ENCODE peak calls at places on chromosomes 4 and X, in five cellular contexts. One of them, this sample, is unnamed.

GRCh38 chr4:39565925-39566630 is 38.8 kb upstream of the UGDH start:
- DNase-seq in PC-3: peak
- DNase-seq in lung: no peak
- DNase-seq in A673: no peak
- DNase-seq in Peyer's patch: no peak
- DNase-seq in this sample: no peak

GRCh38 chr4:74534936-74535335 is 90.0 kb downstream of the AREG start:
- DNase-seq in PC-3: no peak
- DNase-seq in lung: no peak
- DNase-seq in A673: no peak
- DNase-seq in Peyer's patch: no peak
- DNase-seq in this sample: no peak

GRCh38 chr4:184937745-184938144 is 80.5 kb upstream of the HELT start:
- DNase-seq in PC-3: no peak
- DNase-seq in lung: no peak
- DNase-seq in A673: peak
- DNase-seq in Peyer's patch: no peak
- DNase-seq in this sample: no peak

GRCh38 chr4:37780444-37781133 is 45.9 kb upstream of the PGM2 start:
- DNase-seq in PC-3: no peak
- DNase-seq in lung: no peak
- DNase-seq in A673: no peak
- DNase-seq in Peyer's patch: peak
- DNase-seq in this sample: peak

GRCh38 chr4:128835498-128836222 is 26.2 kb downstream of the JADE1 start:
- DNase-seq in PC-3: no peak
- DNase-seq in lung: peak
- DNase-seq in A673: no peak
- DNase-seq in Peyer's patch: no peak
- DNase-seq in this sample: no peak

GRCh38 chr4:161762796-161763195 is 401.0 kb downstream of the FSTL5 start:
- DNase-seq in PC-3: peak
- DNase-seq in lung: no peak
- DNase-seq in A673: no peak
- DNase-seq in Peyer's patch: no peak
- DNase-seq in this sample: no peak

GRCh38 chrX:771536-771935 is 140.9 kb downstream of the SHOX start:
- DNase-seq in PC-3: no peak
- DNase-seq in lung: no peak
- DNase-seq in A673: no peak
- DNase-seq in Peyer's patch: no peak
- DNase-seq in this sample: no peak

GRCh38 chrX:47556045-47556623 is 4.9 kb upstream of the ARAF start:
- DNase-seq in PC-3: peak
- DNase-seq in lung: peak
- DNase-seq in A673: peak
- DNase-seq in Peyer's patch: peak
- DNase-seq in this sample: peak

GRCh38 chr4:1711055-1711905 is 839 bp downstream of the SLBP start:
- DNase-seq in PC-3: peak
- DNase-seq in lung: peak
- DNase-seq in A673: peak
- DNase-seq in Peyer's patch: peak
- DNase-seq in this sample: no peak

GRCh38 chrX:120452131-120452530 is 17.0 kb downstream of the LAMP2 start:
- DNase-seq in PC-3: peak
- DNase-seq in lung: no peak
- DNase-seq in A673: peak
- DNase-seq in Peyer's patch: no peak
- DNase-seq in this sample: no peak

GRCh38 chr4:44928785-44929184 is 202.4 kb upstream of the GNPDA2 start:
- DNase-seq in PC-3: no peak
- DNase-seq in lung: no peak
- DNase-seq in A673: no peak
- DNase-seq in Peyer's patch: no peak
- DNase-seq in this sample: no peak

GRCh38 chr4:1293531-1293941 is 3.8 kb downstream of the MAEA start:
- DNase-seq in PC-3: no peak
- DNase-seq in lung: no peak
- DNase-seq in A673: no peak
- DNase-seq in Peyer's patch: no peak
- DNase-seq in this sample: no peak

GRCh38 chr4:102554988-102555387 is 53.8 kb downstream of the NFKB1 start:
- DNase-seq in PC-3: no peak
- DNase-seq in lung: no peak
- DNase-seq in A673: no peak
- DNase-seq in Peyer's patch: no peak
- DNase-seq in this sample: no peak

GRCh38 chr4:103091601-103092223 is 7.9 kb downstream of the BDH2 start:
- DNase-seq in PC-3: peak
- DNase-seq in lung: no peak
- DNase-seq in A673: peak
- DNase-seq in Peyer's patch: peak
- DNase-seq in this sample: peak

GRCh38 chr4:184310171-184310567 is 92.5 kb upstream of the ENPP6 start:
- DNase-seq in PC-3: peak
- DNase-seq in lung: peak
- DNase-seq in A673: no peak
- DNase-seq in Peyer's patch: peak
- DNase-seq in this sample: peak

GRCh38 chrX:12610079-12610478 is 181.1 kb upstream of the PRPS2 start:
- DNase-seq in PC-3: peak
- DNase-seq in lung: no peak
- DNase-seq in A673: no peak
- DNase-seq in Peyer's patch: no peak
- DNase-seq in this sample: no peak

GRCh38 chr4:73869130-73870055 is at the start of gene CXCL1:
- DNase-seq in PC-3: peak
- DNase-seq in lung: peak
- DNase-seq in A673: no peak
- DNase-seq in Peyer's patch: peak
- DNase-seq in this sample: no peak

GRCh38 chr4:168486961-168487820 is 6.9 kb upstream of the DDX60L start:
- DNase-seq in PC-3: peak
- DNase-seq in lung: no peak
- DNase-seq in A673: no peak
- DNase-seq in Peyer's patch: no peak
- DNase-seq in this sample: no peak

GRCh38 chrX:47560179-47560830 is 700 bp upstream of the ARAF start:
- DNase-seq in PC-3: no peak
- DNase-seq in lung: no peak
- DNase-seq in A673: no peak
- DNase-seq in Peyer's patch: no peak
- DNase-seq in this sample: no peak

GRCh38 chr4:6338175-6338950 is 68.7 kb downstream of the WFS1 start:
- DNase-seq in PC-3: no peak
- DNase-seq in lung: no peak
- DNase-seq in A673: no peak
- DNase-seq in Peyer's patch: peak
- DNase-seq in this sample: no peak

GRCh38 chr4:44368413-44369167 is 80.0 kb downstream of the KCTD8 start:
- DNase-seq in PC-3: peak
- DNase-seq in lung: no peak
- DNase-seq in A673: no peak
- DNase-seq in Peyer's patch: no peak
- DNase-seq in this sample: no peak

GRCh38 chrX:100636321-100636991 is at the start of gene TSPAN6:
- DNase-seq in PC-3: peak
- DNase-seq in lung: peak
- DNase-seq in A673: peak
- DNase-seq in Peyer's patch: peak
- DNase-seq in this sample: peak
- H3K27ac ChIP-seq in PC-3: no peak
- H3K27ac ChIP-seq in lung: peak
- H3K27ac ChIP-seq in A673: peak
- H3K27ac ChIP-seq in Peyer's patch: peak
- H3K27ac ChIP-seq in this sample: no peak

GRCh38 chr4:153523941-153524386 is 57.8 kb downstream of the TMEM131L start:
- DNase-seq in PC-3: no peak
- DNase-seq in lung: no peak
- DNase-seq in A673: no peak
- DNase-seq in Peyer's patch: no peak
- DNase-seq in this sample: no peak

GRCh38 chr4:153521467-153521866 is 55.3 kb downstream of the TMEM131L start:
- DNase-seq in PC-3: no peak
- DNase-seq in lung: no peak
- DNase-seq in A673: no peak
- DNase-seq in Peyer's patch: no peak
- DNase-seq in this sample: no peak

GRCh38 chr4:153521995-153522799 is 56.0 kb downstream of the TMEM131L start:
- DNase-seq in PC-3: no peak
- DNase-seq in lung: no peak
- DNase-seq in A673: no peak
- DNase-seq in Peyer's patch: peak
- DNase-seq in this sample: peak

GRCh38 chr4:153522800-153523089 is 56.6 kb downstream of the TMEM131L start:
- DNase-seq in PC-3: no peak
- DNase-seq in lung: no peak
- DNase-seq in A673: no peak
- DNase-seq in Peyer's patch: no peak
- DNase-seq in this sample: no peak

DNA sequence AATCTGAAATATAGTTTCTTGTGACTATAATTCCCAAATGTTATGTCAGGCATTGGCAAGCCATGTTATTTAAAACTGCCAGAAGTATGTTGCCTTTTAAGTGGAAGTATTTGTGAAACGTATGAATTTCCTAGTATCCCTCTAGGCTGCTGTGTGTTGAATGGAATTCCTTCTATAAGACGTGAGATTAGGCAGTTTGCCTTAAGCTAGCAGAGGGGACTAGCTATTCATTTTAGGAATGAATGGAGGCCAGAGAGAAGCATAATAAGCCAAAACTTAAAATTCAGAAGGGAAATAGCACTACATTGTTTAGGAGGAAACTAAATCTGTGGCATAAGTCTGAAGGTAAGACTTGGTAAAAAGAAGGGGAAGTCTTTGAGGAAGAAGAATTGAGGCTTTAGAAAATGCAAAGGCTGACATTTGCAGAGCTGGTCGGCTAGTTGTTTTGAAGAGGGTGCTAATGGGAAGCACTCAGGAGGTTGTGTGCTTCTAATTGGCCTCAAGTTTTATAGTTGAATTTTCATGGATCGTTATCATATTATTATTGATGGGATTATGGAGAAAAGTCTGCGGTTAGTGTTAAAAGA is 57.1 kb downstream of the TMEM131L start:
- DNase-seq in PC-3: no peak
- DNase-seq in lung: no peak
- DNase-seq in A673: no peak
- DNase-seq in Peyer's patch: no peak
- DNase-seq in this sample: no peak
- TF ChIP-seq CTCF in PC-3: no peak
- TF ChIP-seq CTCF in lung: no peak
- TF ChIP-seq CTCF in A673: no peak
- TF ChIP-seq CTCF in Peyer's patch: no peak
- TF ChIP-seq CTCF in this sample: no peak

GRCh38 chr4:151519728-151520415 is 110.9 kb downstream of the FHIP1A start:
- DNase-seq in PC-3: no peak
- DNase-seq in lung: no peak
- DNase-seq in A673: no peak
- DNase-seq in Peyer's patch: no peak
- DNase-seq in this sample: no peak

GRCh38 chr4:151517896-151518295 is 108.9 kb downstream of the FHIP1A start:
- DNase-seq in PC-3: no peak
- DNase-seq in lung: no peak
- DNase-seq in A673: no peak
- DNase-seq in Peyer's patch: no peak
- DNase-seq in this sample: no peak

GRCh38 chr4:151522790-151523332 is 113.9 kb downstream of the FHIP1A start:
- DNase-seq in PC-3: peak
- DNase-seq in lung: no peak
- DNase-seq in A673: no peak
- DNase-seq in Peyer's patch: no peak
- DNase-seq in this sample: no peak

GRCh38 chr4:151518359-151518758 is 109.4 kb downstream of the FHIP1A start:
- DNase-seq in PC-3: no peak
- DNase-seq in lung: no peak
- DNase-seq in A673: no peak
- DNase-seq in Peyer's patch: no peak
- DNase-seq in this sample: no peak
- H3K27ac ChIP-seq in PC-3: no peak
- H3K27ac ChIP-seq in lung: no peak
- H3K27ac ChIP-seq in A673: no peak
- H3K27ac ChIP-seq in Peyer's patch: no peak
- H3K27ac ChIP-seq in this sample: no peak

GRCh38 chrX:17412692-17413091 is 37.7 kb downstream of the NHS start:
- DNase-seq in PC-3: peak
- DNase-seq in lung: no peak
- DNase-seq in A673: no peak
- DNase-seq in Peyer's patch: no peak
- DNase-seq in this sample: no peak

GRCh38 chrX:17414839-17415238 is 39.8 kb downstream of the NHS start:
- DNase-seq in PC-3: no peak
- DNase-seq in lung: no peak
- DNase-seq in A673: no peak
- DNase-seq in Peyer's patch: no peak
- DNase-seq in this sample: no peak

GRCh38 chrX:17415242-17415815 is 40.3 kb downstream of the NHS start:
- DNase-seq in PC-3: no peak
- DNase-seq in lung: no peak
- DNase-seq in A673: no peak
- DNase-seq in Peyer's patch: no peak
- DNase-seq in this sample: no peak

GRCh38 chrX:17413228-17413627 is 38.2 kb downstream of the NHS start:
- DNase-seq in PC-3: peak
- DNase-seq in lung: no peak
- DNase-seq in A673: no peak
- DNase-seq in Peyer's patch: no peak
- DNase-seq in this sample: no peak

DNA sequence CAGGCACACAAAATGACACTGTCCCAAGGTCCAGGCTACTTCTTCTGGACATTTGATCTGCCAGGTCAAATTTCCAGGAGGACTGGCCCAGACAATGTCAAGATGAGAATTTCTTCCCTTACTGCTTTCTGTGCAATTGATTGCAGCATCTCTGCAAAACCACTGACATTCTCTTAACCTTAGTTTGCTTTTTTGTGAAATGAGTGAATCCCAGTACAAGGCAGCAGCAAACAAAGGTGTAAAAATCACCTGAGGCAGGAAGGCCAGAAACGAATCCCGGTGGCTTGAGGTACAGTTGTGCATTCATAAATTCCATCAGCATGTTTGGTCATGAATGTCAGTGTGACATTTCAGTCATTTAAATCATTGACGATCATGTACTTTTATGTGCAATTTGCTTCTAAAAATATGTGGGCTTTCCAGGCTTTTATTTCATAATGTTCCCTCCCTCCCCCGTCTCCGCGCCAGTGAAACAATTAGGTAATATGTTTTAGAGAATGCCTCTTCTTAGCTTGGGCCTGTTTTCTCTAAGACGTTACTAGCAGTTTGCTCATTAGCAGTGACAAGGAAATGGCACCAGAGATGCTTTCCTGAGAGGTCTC is 39.2 kb downstream of the NHS start:
- DNase-seq in PC-3: no peak
- DNase-seq in lung: no peak
- DNase-seq in A673: no peak
- DNase-seq in Peyer's patch: no peak
- DNase-seq in this sample: no peak
- TF ChIP-seq CTCF in PC-3: no peak
- TF ChIP-seq CTCF in lung: no peak
- TF ChIP-seq CTCF in A673: no peak
- TF ChIP-seq CTCF in Peyer's patch: no peak
- TF ChIP-seq CTCF in this sample: no peak